ENCODE peak calls at places on chromosomes 16 and 17, in five cellular contexts. L is heart left ventricle, D is uterus, M is esophagus squamous epithelium, H is sigmoid colon. O is an unnamed sample.
A peak's percentile ranks its signal among the peaks of the same experiment; 100 is the strongest.

GRCh38 chr17:79838541-79839274 is 532 bp downstream of the CBX4 start:
- DNase-seq in L (no peak), D (no peak), M (no peak), H (no peak), O (no peak)

GRCh38 chr16:66289051-66289680 is 77.3 kb upstream of the CDH5 start:
- DNase-seq in L (no peak), D (no peak), M (no peak), H (peak; percentile 52), O (no peak)

GRCh38 chr16:21277927-21278706 is at the start of gene CRYM:
- DNase-seq in L (peak; percentile 66), D (peak; percentile 32), M (no peak), H (peak; percentile 79), O (no peak)

GRCh38 chr16:85474808-85475207 is 138.3 kb upstream of the GSE1 start:
- DNase-seq in L (no peak), D (no peak), M (no peak), H (no peak), O (no peak)

GRCh38 chr16:3774819-3775218 is 57.5 kb upstream of the TRAP1 start:
- DNase-seq in L (no peak), D (no peak), M (no peak), H (no peak), O (no peak)

GRCh38 chr17:65749479-65749878 is 188.0 kb upstream of the AXIN2 start:
- DNase-seq in L (no peak), D (no peak), M (no peak), H (no peak), O (no peak)

GRCh38 chr16:66598111-66598510 is 6.4 kb upstream of the CMTM3 start:
- DNase-seq in L (no peak), D (no peak), M (no peak), H (no peak), O (no peak)

GRCh38 chr16:10562361-10562899 is 18.0 kb downstream of the EMP2 start:
- DNase-seq in L (no peak), D (no peak), M (no peak), H (no peak), O (no peak)

GRCh38 chr16:19783363-19783762 is 65.3 kb downstream of the IQCK start:
- DNase-seq in L (no peak), D (no peak), M (no peak), H (no peak), O (no peak)

GRCh38 chr16:22320572-22321339 is 23.5 kb downstream of the POLR3E start:
- DNase-seq in L (no peak), D (no peak), M (no peak), H (no peak), O (no peak)

GRCh38 chr17:4968916-4969550 is 1.4 kb upstream of the SPAG7 start:
- DNase-seq in L (no peak), D (peak; percentile 51), M (no peak), H (peak; percentile 74), O (no peak)

GRCh38 chr17:40284085-40284713 is 3.5 kb upstream of the CDC6 start:
- DNase-seq in L (no peak), D (no peak), M (no peak), H (no peak), O (no peak)

GRCh38 chr17:72136692-72137550 is 16.1 kb downstream of the SOX9 start:
- DNase-seq in L (no peak), D (no peak), M (no peak), H (no peak), O (no peak)

GRCh38 chr17:79280822-79281572 is 206.4 kb downstream of the ENGASE start:
- DNase-seq in L (no peak), D (no peak), M (no peak), H (no peak), O (no peak)

GRCh38 chr16:81658373-81658772 is 120.7 kb upstream of the PLCG2 start:
- DNase-seq in L (no peak), D (no peak), M (no peak), H (no peak), O (no peak)

GRCh38 chr17:57288034-57288752 is 31.9 kb downstream of the MSI2 start:
- DNase-seq in L (no peak), D (no peak), M (no peak), H (no peak), O (no peak)

GRCh38 chr16:7436306-7436705 is 103.7 kb downstream of the RBFOX1 start:
- DNase-seq in L (no peak), D (no peak), M (no peak), H (no peak), O (no peak)

GRCh38 chr16:72590179-72590937 is 418.4 kb upstream of the PMFBP1 start:
- DNase-seq in L (no peak), D (no peak), M (no peak), H (no peak), O (no peak)

GRCh38 chr17:68539536-68540469 is 27.6 kb downstream of the PRKAR1A start:
- DNase-seq in L (no peak), D (peak; percentile 51), M (no peak), H (no peak), O (no peak)

GRCh38 chr17:21394265-21394664 is 18.1 kb downstream of the KCNJ12 start:
- DNase-seq in L (no peak), D (no peak), M (no peak), H (no peak), O (no peak)

GRCh38 chr17:78872486-78872885 is 30.5 kb downstream of the CEP295NL start:
- DNase-seq in L (no peak), D (no peak), M (no peak), H (no peak), O (no peak)

GRCh38 chr17:58377005-58377660 is 25.1 kb upstream of the SUPT4H1 start:
- DNase-seq in L (no peak), D (no peak), M (no peak), H (no peak), O (no peak)

GRCh38 chr16:3797904-3798811 is 80.8 kb upstream of the TRAP1 start:
- DNase-seq in L (no peak), D (peak; percentile 14), M (no peak), H (no peak), O (no peak)

GRCh38 chr17:67256075-67256732 is 11.2 kb upstream of the HELZ start:
- DNase-seq in L (no peak), D (no peak), M (no peak), H (no peak), O (no peak)

GRCh38 chr17:55407641-55408566 is 13.7 kb downstream of the MMD start:
- DNase-seq in L (no peak), D (no peak), M (no peak), H (no peak), O (no peak)

GRCh38 chr17:43308999-43309398 is 75.2 kb upstream of the RNU2-1 start:
- DNase-seq in L (no peak), D (no peak), M (no peak), H (no peak), O (no peak)

GRCh38 chr17:17443173-17443572 is 33.6 kb upstream of the MED9 start:
- DNase-seq in L (no peak), D (no peak), M (no peak), H (no peak), O (no peak)

GRCh38 chr16:19135896-19136438 is 22.2 kb downstream of the ITPRIPL2 start:
- DNase-seq in L (peak; percentile 51), D (no peak), M (no peak), H (peak; percentile 70), O (no peak)

GRCh38 chr16:88477631-88478030 is 24.6 kb downstream of the ZFPM1 start:
- DNase-seq in L (no peak), D (no peak), M (no peak), H (no peak), O (no peak)

GRCh38 chr16:89410794-89411309 is 79.5 kb downstream of the ANKRD11 start:
- DNase-seq in L (peak; percentile 65), D (no peak), M (no peak), H (peak; percentile 78), O (peak; percentile 31)

GRCh38 chr16:54957403-54957802 is 26.7 kb downstream of the IRX5 start:
- DNase-seq in L (no peak), D (no peak), M (no peak), H (no peak), O (no peak)
- TF ChIP-seq CTCF in L (peak; percentile 40), D (no peak), M (peak; percentile 57), H (no peak), O (no peak)

GRCh38 chr17:69857412-69857835 is 217.6 kb upstream of the KCNJ16 start:
- DNase-seq in L (no peak), D (no peak), M (no peak), H (no peak), O (no peak)
- H3K27ac ChIP-seq in L (no peak overlapping the region), D (no peak overlapping the region), M (no peak overlapping the region), H (no peak overlapping the region), O (no peak overlapping the region)

DNA sequence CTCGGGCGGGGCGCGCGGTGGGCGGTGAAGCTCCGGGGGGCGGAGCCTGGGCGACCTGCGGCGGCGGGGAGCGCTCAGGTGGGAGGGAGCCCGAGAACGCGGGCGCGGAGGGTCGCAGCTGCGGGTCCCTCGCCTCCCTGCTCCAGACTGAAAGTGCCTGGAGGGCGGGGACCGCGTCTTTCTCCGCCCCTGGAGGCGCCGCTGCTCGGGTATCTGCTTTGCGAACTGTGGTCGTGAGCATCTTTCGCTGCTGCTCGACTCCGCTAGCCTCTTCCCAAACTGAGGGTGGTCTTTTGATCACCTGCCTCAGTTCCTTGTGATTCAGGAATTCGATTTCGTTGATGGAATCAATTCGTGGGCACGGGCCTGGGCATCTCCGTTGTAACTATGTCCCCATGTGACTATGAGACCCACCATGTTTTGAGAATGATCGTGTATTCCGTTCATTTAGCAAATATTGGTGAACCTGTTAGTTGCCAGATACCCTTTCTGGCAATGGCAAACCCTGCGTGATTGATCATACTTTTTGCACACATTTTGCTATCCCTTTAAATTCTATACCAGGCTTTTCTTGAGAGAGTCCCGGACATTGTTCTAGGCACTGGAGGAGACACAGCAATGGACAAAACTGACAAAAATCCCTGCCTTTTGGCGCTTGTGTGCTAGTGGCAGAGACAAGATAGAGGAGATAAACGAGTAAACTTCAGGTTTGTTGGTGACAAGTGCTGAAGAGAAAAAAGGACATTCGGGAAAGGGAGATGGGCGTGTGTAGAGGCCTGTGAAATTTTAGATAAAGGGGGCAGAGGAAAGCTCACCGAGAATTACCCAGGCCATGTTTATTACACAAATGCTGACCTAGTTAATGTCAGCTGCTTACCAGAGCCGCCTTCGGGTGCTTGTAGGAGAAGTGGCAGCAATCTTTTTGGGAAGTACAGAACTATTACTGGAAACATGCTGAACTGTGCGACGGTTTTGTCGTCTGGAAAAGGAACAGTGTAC is 913 bp downstream of the UTP18 start:
- DNase-seq in L (peak; percentile 68), D (peak; percentile 42), M (no peak), H (peak; percentile 80), O (no peak)
- H3K4me1 ChIP-seq in L (peaks cover 6% of the 10 kb centered on the region), D (no peaks in the 10 kb centered on the region), M (peaks cover 12% of the 10 kb centered on the region), H (no peaks in the 10 kb centered on the region), O (peaks cover 45% of the 10 kb centered on the region)

GRCh38 chr16:30986129-30986991 is 1.4 kb downstream of the HSD3B7 start:
- DNase-seq in L (no peak), D (no peak), M (no peak), H (no peak), O (no peak)
- TF ChIP-seq CTCF in L (no peak), D (no peak), M (peak; percentile 4), H (no peak), O (no peak)

O was measured in thoracic aorta.